ENCODE peak calls at places on chromosomes 4 and X, in four cellular contexts. V is GM12892; Y is activated CD4-positive, alpha-beta T cell treated with anti-CD3 and anti-CD28 coated beads, Interleukin-2, amount 10 ng/mL, durations not matched to agents 7 days and 5 days; C is DMS153. M is an unnamed sample.

GRCh38 chr4:185834088-185834487 is 22.1 kb upstream of the SORBS2 start:
- DNase-seq in V (no peak), Y (no peak), C (no peak), M (no peak)

GRCh38 chrX:531611-531936 is 99.0 kb upstream of the SHOX start:
- DNase-seq in C (no peak), Y (no peak), V (no peak), M (no peak)

GRCh38 chr4:174714393-174715211 is 114.4 kb downstream of the GLRA3 start:
- DNase-seq in Y (peak), V (peak), C (peak), M (peak)

GRCh38 chrX:24260827-24261550 is 52.9 kb downstream of the SUPT20HL2 start:
- DNase-seq in V (no peak), Y (peak), C (no peak), M (no peak)

GRCh38 chr4:149145803-149146202 is 669.8 kb downstream of the IQCM start:
- DNase-seq in C (no peak), V (no peak), Y (no peak), M (no peak)

GRCh38 chrX:154379569-154379951 is 465 bp downstream of the EMD start:
- DNase-seq in V (no peak), C (no peak), Y (no peak), M (no peak)

GRCh38 chrX:45745479-45745878 is 544.8 kb upstream of the DIPK2B start:
- DNase-seq in V (no peak), C (no peak), Y (no peak), M (no peak)

GRCh38 chr4:55910140-55910539 is 38.6 kb upstream of the CEP135 start:
- DNase-seq in C (no peak), V (no peak), Y (no peak), M (no peak)

GRCh38 chrX:2577844-2578444 is 77.2 kb upstream of the DHRSX start:
- DNase-seq in V (no peak), C (no peak), Y (no peak), M (no peak)

GRCh38 chr4:7330031-7330596 is 104.6 kb downstream of the PSAPL1 start:
- DNase-seq in V (no peak), C (no peak), Y (no peak), M (no peak)

GRCh38 chr4:71607780-71608673 is 175.9 kb downstream of the GC start:
- DNase-seq in V (no peak), Y (no peak), C (peak), M (no peak)

GRCh38 chr4:38003102-38003501 is 42.9 kb downstream of the PTTG2 start:
- DNase-seq in C (no peak), Y (no peak), V (no peak), M (no peak)

GRCh38 chrX:140860718-140861117 is 141.7 kb upstream of the SPANXB1 start:
- DNase-seq in V (no peak), Y (no peak), C (no peak), M (no peak)

GRCh38 chrX:120453985-120454384 is 15.1 kb downstream of the LAMP2 start:
- DNase-seq in C (no peak), V (no peak), Y (no peak), M (no peak)

GRCh38 chr4:22434895-22435294 is 81.0 kb downstream of the ADGRA3 start:
- DNase-seq in Y (peak), C (no peak), V (no peak), M (no peak)

GRCh38 chr4:87465739-87466366 is 43.5 kb downstream of the NUDT9 start:
- DNase-seq in Y (peak), C (peak), V (no peak), M (peak)

GRCh38 chr4:105139646-105140045 is 7.0 kb upstream of the TET2 start:
- DNase-seq in C (no peak), V (no peak), Y (no peak), M (no peak)

GRCh38 chr4:181807771-181808170 is 435.4 kb upstream of the TENM3 start:
- DNase-seq in V (no peak), C (no peak), Y (no peak), M (no peak)

GRCh38 chr4:103996059-103996458 is 276.3 kb upstream of the TACR3 start:
- DNase-seq in V (no peak), C (peak), Y (no peak), M (no peak)

GRCh38 chr4:139582044-139582443 is 26.0 kb upstream of the SETD7 start:
- DNase-seq in Y (no peak), V (no peak), C (no peak), M (no peak)

GRCh38 chr4:122732329-122733026 is at the start of gene BBS12:
- DNase-seq in C (peak), V (peak), Y (peak), M (peak)

GRCh38 chr4:15451181-15451865 is 18.4 kb upstream of the CC2D2A start:
- DNase-seq in V (no peak), Y (no peak), C (no peak), M (no peak)

GRCh38 chr4:139530833-139531427 is 25.1 kb downstream of the SETD7 start:
- DNase-seq in C (no peak), V (peak), Y (peak), M (peak)

GRCh38 chrX:41604154-41604553 is 84.6 kb upstream of the GPR34 start:
- DNase-seq in C (no peak), Y (no peak), V (no peak), M (no peak)